ENCODE peak calls at places on chromosomes 7 and 10, in ten cellular contexts. B, H, O, T, N, G, X, Q, F and D are unnamed samples.

GRCh38 chr7:132199626-132200025 is 376.6 kb downstream of the PLXNA4 start:
- DNase-seq in B (no peak), H (no peak), O (no peak), T (no peak), N (no peak), G (no peak), X (no peak), Q (no peak), F (no peak), D (no peak)

GRCh38 chr7:46026741-46027140 is 105.7 kb upstream of the IGFBP3 start:
- DNase-seq in B (no peak), H (no peak), O (no peak), T (no peak), N (no peak), G (no peak), X (no peak), Q (no peak), F (no peak), D (no peak)

GRCh38 chr10:75379817-75380216 is 21.7 kb downstream of the ZNF503 start:
- DNase-seq in B (no peak), H (no peak), O (no peak), T (no peak), N (no peak), G (no peak), X (no peak), Q (no peak), F (no peak), D (no peak)

GRCh38 chr7:29019275-29019820 is 61.2 kb upstream of the TRIL start:
- DNase-seq in B (no peak), H (no peak), O (no peak), T (no peak), N (no peak), G (peak), X (no peak), Q (no peak), F (no peak), D (no peak)

GRCh38 chr10:49433069-49433468 is 37.2 kb upstream of the DRGX start:
- DNase-seq in B (no peak), H (no peak), O (no peak), T (no peak), N (no peak), G (no peak), X (no peak), Q (no peak), F (no peak), D (no peak)

GRCh38 chr7:94632338-94633024 is 23.5 kb downstream of the SGCE start:
- DNase-seq in B (no peak), H (no peak), O (no peak), T (no peak), N (peak), G (peak), X (no peak), Q (no peak), F (no peak), D (no peak)

GRCh38 chr7:92228100-92228499 is 17.6 kb downstream of the KRIT1 start:
- DNase-seq in B (no peak), H (no peak), O (no peak), T (no peak), N (no peak), G (no peak), X (no peak), Q (no peak), F (no peak), D (no peak)

GRCh38 chr10:101258179-101258885 is 29.1 kb upstream of the LBX1 start:
- DNase-seq in B (no peak), H (peak), O (no peak), T (no peak), N (no peak), G (no peak), X (no peak), Q (no peak), F (peak), D (no peak)

GRCh38 chr7:50379082-50379481 is 71.1 kb downstream of the FIGNL1 start:
- DNase-seq in B (no peak), H (peak), O (no peak), T (no peak), N (no peak), G (no peak), X (no peak), Q (no peak), F (peak), D (no peak)

GRCh38 chr10:3901370-3901769 is 116.4 kb upstream of the KLF6 start:
- DNase-seq in B (no peak), H (no peak), O (no peak), T (no peak), N (no peak), G (no peak), X (no peak), Q (no peak), F (no peak), D (no peak)

GRCh38 chr10:110212119-110213006 is 5.0 kb downstream of the MXI1 start:
- DNase-seq in B (no peak), H (no peak), O (no peak), T (no peak), N (no peak), G (no peak), X (no peak), Q (no peak), F (no peak), D (no peak)